ENCODE peak calls at places on chromosome 18, in nine cellular contexts. F is stimulated activated CD4-positive, alpha-beta T cell treated with anti-CD3 and anti-CD28 coated beads, TNF-alpha, amount 100 ng/mL, for 24 hours; K is Kasumi-1; Y is spleen; D is ureter; H is effector memory CD8-positive, alpha-beta T cell; C is adrenal gland; U is activated CD4-positive, alpha-beta T cell treated with anti-CD3 and anti-CD28 coated beads for 36 hours; W is NCI-H446. A is an unnamed sample.

GRCh38 chr18:70151554-70152130 is 53.8 kb downstream of the RTTN start:
- DNase-seq in U (no peak), C (no peak), K (peak; percentile 77), H (no peak), F (no peak), Y (no peak), W (no peak), D (no peak), A (no peak)

GRCh38 chr18:12231040-12231882 is 22.9 kb upstream of the CIDEA start:
- DNase-seq in F (no peak), D (no peak), H (no peak), U (no peak), C (no peak), Y (no peak), W (no peak), K (no peak), A (no peak)

GRCh38 chr18:4236940-4237686 is 218.0 kb downstream of the DLGAP1 start:
- DNase-seq in W (no peak), K (no peak), F (no peak), D (no peak), H (no peak), Y (no peak), U (no peak), C (no peak), A (no peak)

GRCh38 chr18:67041334-67041733 is 437.4 kb upstream of the CDH19 start:
- DNase-seq in C (no peak), K (no peak), U (no peak), Y (no peak), H (no peak), W (no peak), D (no peak), F (no peak), A (no peak)

GRCh38 chr18:1014951-1015627 is 110.4 kb downstream of the ADCYAP1 start:
- DNase-seq in C (no peak), W (peak; percentile 35), Y (no peak), F (no peak), H (no peak), D (no peak), K (no peak), U (no peak), A (no peak)

GRCh38 chr18:69469444-69469919 is 68.8 kb downstream of the DOK6 start:
- DNase-seq in K (no peak), W (no peak), F (peak; percentile 39), D (no peak), H (peak; percentile 17), U (peak; percentile 76), C (no peak), Y (no peak), A (no peak)

GRCh38 chr18:74775239-74775638 is 177.6 kb downstream of the ZNF407 start:
- DNase-seq in W (no peak), C (no peak), D (no peak), H (no peak), Y (no peak), U (no peak), F (no peak), K (no peak), A (no peak)

GRCh38 chr18:72991379-72991778 is 123.6 kb upstream of the NETO1 start:
- DNase-seq in W (no peak), H (no peak), D (no peak), K (no peak), Y (no peak), F (no peak), U (no peak), C (no peak), A (no peak)

GRCh38 chr18:79611040-79611681 is 68.4 kb upstream of the CTDP1 start:
- DNase-seq in K (no peak), U (no peak), D (peak; percentile 35), F (no peak), W (no peak), C (no peak), H (no peak), Y (peak; percentile 49), A (no peak)

GRCh38 chr18:78797499-78797898 is 182.1 kb upstream of the SALL3 start:
- DNase-seq in C (no peak), U (no peak), K (no peak), W (no peak), F (no peak), D (no peak), H (no peak), Y (no peak), A (no peak)

GRCh38 chr18:3029215-3029972 is 16.4 kb upstream of the LPIN2 start:
- DNase-seq in H (no peak), U (no peak), K (no peak), C (no peak), Y (no peak), W (no peak), F (no peak), D (no peak), A (no peak)

GRCh38 chr18:48828713-48829442 is 121.9 kb downstream of the SMAD7 start:
- DNase-seq in H (no peak), F (no peak), U (no peak), K (no peak), W (no peak), D (peak; percentile 54), C (no peak), Y (peak; percentile 66), A (no peak)

GRCh38 chr18:37566479-37567060 is 972 bp upstream of the CELF4 start:
- DNase-seq in Y (peak; percentile 71), W (no peak), U (no peak), C (no peak), K (no peak), H (no peak), D (no peak), F (no peak), A (peak; percentile 61)